ENCODE peak calls at places on chromosomes 3 and 15, in four cellular contexts. A is aorta, W is fibroblast of lung, N is AG09309. Q is an unnamed sample.
A peak's percentile ranks its signal among the peaks of the same experiment; 100 is the strongest.

GRCh38 chr3:16300881-16301359 is 35.9 kb downstream of the OXNAD1 start:
- DNase-seq in A (no peak), W (no peak), N (no peak), Q (no peak)

GRCh38 chr3:38834717-38835116 is 18.7 kb upstream of the SCN10A start:
- DNase-seq in A (no peak), W (peak; percentile 24), N (no peak), Q (no peak)

GRCh38 chr3:195007151-195007550 is 263.8 kb downstream of the XXYLT1 start:
- DNase-seq in A (no peak), W (no peak), N (no peak), Q (no peak)

GRCh38 chr15:76338555-76339301 is 2.2 kb downstream of the ISL2 start:
- DNase-seq in A (no peak), W (no peak), N (no peak), Q (no peak)

GRCh38 chr3:56624725-56625124 is 58.3 kb downstream of the TASOR start:
- DNase-seq in A (no peak), W (peak; percentile 65), N (peak; percentile 28), Q (no peak)

GRCh38 chr3:108599677-108600409 is 10.3 kb downstream of the DZIP3 start:
- DNase-seq in A (no peak), W (no peak), N (no peak), Q (no peak)

GRCh38 chr15:25711691-25712090 is 151.4 kb downstream of the ATP10A start:
- DNase-seq in A (peak; percentile 38), W (no peak), N (no peak), Q (no peak)

GRCh38 chr15:50256188-50257041 is 9.1 kb downstream of the HDC start:
- DNase-seq in A (no peak), W (peak; percentile 81), N (peak; percentile 24), Q (peak; percentile 77)

GRCh38 chr15:70802629-70803028 is 39.3 kb upstream of the UACA start:
- DNase-seq in A (no peak), W (peak; percentile 90), N (no peak), Q (peak; percentile 80)

GRCh38 chr3:143070977-143071551 is 48.5 kb upstream of the CHST2 start:
- DNase-seq in A (no peak), W (peak; percentile 80), N (peak; percentile 90), Q (peak; percentile 18)

GRCh38 chr3:163058190-163058854 is 1561.7 kb downstream of the OTOL1 start:
- DNase-seq in A (peak; percentile 79), W (peak; percentile 1), N (no peak), Q (no peak)

GRCh38 chr15:83854950-83855707 is 201.2 kb downstream of the ADAMTSL3 start:
- DNase-seq in A (no peak), W (peak; percentile 40), N (no peak), Q (peak; percentile 24)

GRCh38 chr3:63245842-63246241 is 32.3 kb upstream of the SYNPR start:
- DNase-seq in A (no peak), W (no peak), N (no peak), Q (no peak)

GRCh38 chr15:66704019-66704782 is 2.2 kb downstream of the SMAD6 start:
- DNase-seq in A (no peak), W (no peak), N (no peak), Q (no peak)

GRCh38 chr3:136750209-136750921 is 1.8 kb downstream of the STAG1 start:
- DNase-seq in A (no peak), W (peak; percentile 10), N (no peak), Q (peak; percentile 1)

GRCh38 chr3:176939022-176939817 is 258.1 kb downstream of the TBL1XR1 start:
- DNase-seq in A (no peak), W (peak; percentile 83), N (peak; percentile 67), Q (peak; percentile 86)

GRCh38 chr3:46934508-46935167 is 41.9 kb downstream of the CCDC12 start:
- DNase-seq in A (peak; percentile 81), W (no peak), N (no peak), Q (peak; percentile 85)

GRCh38 chr3:120093923-120094775 is at the start of gene GSK3B:
- DNase-seq in A (peak; percentile 99), W (no peak), N (no peak), Q (no peak)

GRCh38 chr3:118683636-118684035 is 351.0 kb downstream of the IGSF11 start:
- DNase-seq in A (no peak), W (no peak), N (no peak), Q (no peak)

GRCh38 chr3:72847282-72847681 is 963 bp downstream of the SHQ1 start:
- DNase-seq in A (no peak), W (peak; percentile 5), N (no peak), Q (no peak)

GRCh38 chr3:99458013-99458412 is 180.4 kb upstream of the COL8A1 start:
- DNase-seq in A (no peak), W (no peak), N (no peak), Q (no peak)

GRCh38 chr3:169472259-169472900 is 191.1 kb downstream of the MECOM start:
- DNase-seq in A (no peak), W (no peak), N (no peak), Q (no peak)

GRCh38 chr3:112640864-112641751 is at the start of gene CCDC80:
- DNase-seq in A (no peak), W (peak; percentile 95), N (peak; percentile 81), Q (peak; percentile 89)

GRCh38 chr3:71397046-71397445 is 186.5 kb downstream of the FOXP1 start:
- DNase-seq in A (no peak), W (peak; percentile 19), N (no peak), Q (peak; percentile 65)

GRCh38 chr15:64897345-64897985 is 14.2 kb upstream of the ANKDD1A start:
- DNase-seq in A (peak; percentile 89), W (peak; percentile 65), N (no peak), Q (peak; percentile 49)

GRCh38 chr3:138125548-138126221 is 6.5 kb downstream of the A4GNT start:
- DNase-seq in A (no peak), W (peak; percentile 64), N (no peak), Q (no peak)
- H3K4me3 ChIP-seq in A (no peak overlapping the region), W (no peak overlapping the region), N (no peak overlapping the region), Q (no peak overlapping the region)

GRCh38 chr3:50292924-50293801 is 934 bp upstream of the IFRD2 start:
- DNase-seq in A (no peak), W (no peak), N (no peak), Q (no peak)

GRCh38 chr3:50289130-50289529 is 3.1 kb downstream of the IFRD2 start:
- DNase-seq in A (no peak), W (no peak), N (no peak), Q (no peak)

GRCh38 chr3:50292159-50292923 is at the start of gene IFRD2:
- DNase-seq in A (peak; percentile 99), W (peak; percentile 97), N (peak; percentile 85), Q (peak; percentile 98)

GRCh38 chr3:50288387-50289007 is 3.7 kb downstream of the IFRD2 start:
- DNase-seq in A (no peak), W (no peak), N (no peak), Q (no peak)

DNA sequence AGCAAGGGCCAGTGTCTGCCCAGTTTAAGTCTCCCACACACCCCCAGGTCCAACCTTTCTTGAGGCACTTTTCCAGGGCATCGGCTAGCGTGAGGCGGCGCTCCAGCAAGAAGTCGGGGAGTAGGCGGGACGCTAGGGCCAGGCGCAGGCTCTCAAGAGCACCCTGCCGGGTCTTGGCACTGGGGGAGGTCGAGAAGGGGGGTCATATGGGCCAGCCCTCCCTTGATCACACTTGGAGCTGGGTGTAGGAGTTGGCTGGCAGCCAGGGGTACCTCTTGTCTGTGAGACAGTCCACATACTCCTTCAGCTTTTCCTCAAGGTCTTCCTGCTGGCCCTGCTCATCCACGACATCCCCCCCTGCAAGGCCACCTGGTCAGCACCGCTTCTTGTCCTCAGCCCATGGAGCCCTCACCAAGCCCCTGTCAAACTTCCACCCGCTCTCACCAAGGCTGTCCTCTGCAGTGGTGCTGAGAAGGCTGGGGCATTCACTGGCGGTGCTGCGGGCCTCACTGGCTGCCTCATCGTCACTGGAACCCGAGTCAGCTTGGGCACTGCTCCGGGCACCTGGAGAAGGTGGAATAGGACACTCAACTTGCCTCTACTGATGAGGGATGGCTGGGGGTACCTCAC is 2.0 kb downstream of the IFRD2 start:
- DNase-seq in A (peak; percentile 77), W (no peak), N (no peak), Q (no peak)
- H3K4me3 ChIP-seq in A (no peak overlapping the region), W (no peak overlapping the region), N (no peak overlapping the region), Q (peak overlapping the region; percentile 97)

GRCh38 chr15:31358957-31359721 is 32.5 kb downstream of the KLF13 start:
- DNase-seq in A (no peak), W (no peak), N (no peak), Q (no peak)

GRCh38 chr15:31359722-31360111 is 33.1 kb downstream of the KLF13 start:
- DNase-seq in A (no peak), W (no peak), N (no peak), Q (no peak)

GRCh38 chr15:31361764-31362120 is 35.1 kb downstream of the KLF13 start:
- DNase-seq in A (no peak), W (no peak), N (no peak), Q (no peak)

GRCh38 chr15:31360843-31361763 is 34.5 kb downstream of the KLF13 start:
- DNase-seq in A (no peak), W (no peak), N (no peak), Q (no peak)

GRCh38 chr15:31360158-31360561 is 33.5 kb downstream of the KLF13 start:
- DNase-seq in A (no peak), W (no peak), N (no peak), Q (no peak)
- H3K4me3 ChIP-seq in A (no peak overlapping the region), W (no peak overlapping the region), N (no peak overlapping the region), Q (no peak overlapping the region)

GRCh38 chr15:96053039-96054021 is 277.2 kb upstream of the NR2F2 start:
- DNase-seq in A (peak; percentile 82), W (peak; percentile 38), N (no peak), Q (peak; percentile 12)
- H3K4me3 ChIP-seq in A (peak overlapping the region; percentile 2), W (no peak overlapping the region), N (no peak overlapping the region), Q (peak overlapping the region; percentile 63)